ENCODE peak calls at places on chromosome 17, in four cellular contexts. One of them, this sample, is unnamed.

GRCh38 chr17:50675627-50676026 is 32.1 kb downstream of the ANKRD40 start:
- DNase-seq in ascending aorta: no peak
- DNase-seq in mucosa of descending colon: peak; percentile 76
- DNase-seq in stomach: peak; percentile 65
- DNase-seq in this sample: no peak

GRCh38 chr17:76935331-76935730 is 67.1 kb downstream of the MGAT5B start:
- DNase-seq in ascending aorta: no peak
- DNase-seq in mucosa of descending colon: no peak
- DNase-seq in stomach: no peak
- DNase-seq in this sample: no peak

GRCh38 chr17:7707446-7707845 is 2.4 kb downstream of the EFNB3 start:
- DNase-seq in ascending aorta: no peak
- DNase-seq in mucosa of descending colon: no peak
- DNase-seq in stomach: no peak
- DNase-seq in this sample: no peak

GRCh38 chr17:39979865-39980401 is 674 bp upstream of the PSMD3 start:
- DNase-seq in ascending aorta: no peak
- DNase-seq in mucosa of descending colon: no peak
- DNase-seq in stomach: no peak
- DNase-seq in this sample: no peak

GRCh38 chr17:77383613-77384608 is 243.1 kb downstream of the SEC14L1 start:
- DNase-seq in ascending aorta: no peak
- DNase-seq in mucosa of descending colon: no peak
- DNase-seq in stomach: peak; percentile 77
- DNase-seq in this sample: no peak

GRCh38 chr17:9115446-9116265 is 94.3 kb downstream of the NTN1 start:
- DNase-seq in ascending aorta: peak; percentile 89
- DNase-seq in mucosa of descending colon: peak; percentile 64
- DNase-seq in stomach: peak; percentile 27
- DNase-seq in this sample: no peak

GRCh38 chr17:8226536-8227237 is 16.3 kb upstream of the AURKB start:
- DNase-seq in ascending aorta: peak; percentile 87
- DNase-seq in mucosa of descending colon: peak; percentile 78
- DNase-seq in stomach: peak; percentile 32
- DNase-seq in this sample: no peak

GRCh38 chr17:73283250-73283649 is 21.6 kb upstream of the CPSF4L start:
- DNase-seq in ascending aorta: no peak
- DNase-seq in mucosa of descending colon: no peak
- DNase-seq in stomach: no peak
- DNase-seq in this sample: no peak

GRCh38 chr17:73090396-73091202 is 1.9 kb downstream of the SLC39A11 start:
- DNase-seq in ascending aorta: no peak
- DNase-seq in mucosa of descending colon: no peak
- DNase-seq in stomach: no peak
- DNase-seq in this sample: no peak

GRCh38 chr17:35069311-35069710 is 5.8 kb upstream of the RFFL start:
- DNase-seq in ascending aorta: no peak
- DNase-seq in mucosa of descending colon: no peak
- DNase-seq in stomach: no peak
- DNase-seq in this sample: no peak

GRCh38 chr17:49061524-49061943 is 64.3 kb downstream of the IGF2BP1 start:
- DNase-seq in ascending aorta: no peak
- DNase-seq in mucosa of descending colon: no peak
- DNase-seq in stomach: no peak
- DNase-seq in this sample: no peak

GRCh38 chr17:44074231-44074910 is 3.8 kb downstream of the G6PC3 start:
- DNase-seq in ascending aorta: no peak
- DNase-seq in mucosa of descending colon: no peak
- DNase-seq in stomach: no peak
- DNase-seq in this sample: no peak

GRCh38 chr17:7927596-7927995 is 2.1 kb downstream of the KCNAB3 start:
- DNase-seq in ascending aorta: no peak
- DNase-seq in mucosa of descending colon: no peak
- DNase-seq in stomach: no peak
- DNase-seq in this sample: no peak

GRCh38 chr17:54694287-54694887 is 206.3 kb upstream of the TOM1L1 start:
- DNase-seq in ascending aorta: no peak
- DNase-seq in mucosa of descending colon: no peak
- DNase-seq in stomach: no peak
- DNase-seq in this sample: no peak

GRCh38 chr17:14741516-14741915 is 440.6 kb downstream of the HS3ST3B1 start:
- DNase-seq in ascending aorta: no peak
- DNase-seq in mucosa of descending colon: no peak
- DNase-seq in stomach: no peak
- DNase-seq in this sample: no peak

GRCh38 chr17:41678907-41679739 is 9.6 kb upstream of the EIF1 start:
- DNase-seq in ascending aorta: no peak
- DNase-seq in mucosa of descending colon: no peak
- DNase-seq in stomach: no peak
- DNase-seq in this sample: no peak

GRCh38 chr17:68429881-68430280 is 27.4 kb downstream of the WIPI1 start:
- DNase-seq in ascending aorta: no peak
- DNase-seq in mucosa of descending colon: no peak
- DNase-seq in stomach: no peak
- DNase-seq in this sample: no peak

GRCh38 chr17:68431045-68431608 is 26.2 kb downstream of the WIPI1 start:
- DNase-seq in ascending aorta: no peak
- DNase-seq in mucosa of descending colon: no peak
- DNase-seq in stomach: no peak
- DNase-seq in this sample: no peak

GRCh38 chr17:68427575-68427974 is 29.7 kb downstream of the WIPI1 start:
- DNase-seq in ascending aorta: no peak
- DNase-seq in mucosa of descending colon: no peak
- DNase-seq in stomach: no peak
- DNase-seq in this sample: no peak

GRCh38 chr17:68425979-68426378 is 31.3 kb downstream of the WIPI1 start:
- DNase-seq in ascending aorta: no peak
- DNase-seq in mucosa of descending colon: no peak
- DNase-seq in stomach: no peak
- DNase-seq in this sample: no peak

GRCh38 chr17:68428498-68429172 is 28.7 kb downstream of the WIPI1 start:
- DNase-seq in ascending aorta: no peak
- DNase-seq in mucosa of descending colon: no peak
- DNase-seq in stomach: no peak
- DNase-seq in this sample: no peak
- H3K36me3 ChIP-seq in ascending aorta: peaks cover 95% of the 10 kb centered on the region
- H3K36me3 ChIP-seq in mucosa of descending colon: peaks cover 8% of the 10 kb centered on the region
- H3K36me3 ChIP-seq in stomach: peaks cover 99% of the 10 kb centered on the region
- H3K36me3 ChIP-seq in this sample: peaks cover 16% of the 10 kb centered on the region

GRCh38 chr17:79459846-79460245 is 151.0 kb downstream of the RBFOX3 start:
- DNase-seq in ascending aorta: no peak
- DNase-seq in mucosa of descending colon: no peak
- DNase-seq in stomach: no peak
- DNase-seq in this sample: no peak

GRCh38 chr17:79457889-79458288 is 153.0 kb downstream of the RBFOX3 start:
- DNase-seq in ascending aorta: no peak
- DNase-seq in mucosa of descending colon: no peak
- DNase-seq in stomach: no peak
- DNase-seq in this sample: no peak

GRCh38 chr17:79457376-79457775 is 153.5 kb downstream of the RBFOX3 start:
- DNase-seq in ascending aorta: no peak
- DNase-seq in mucosa of descending colon: no peak
- DNase-seq in stomach: no peak
- DNase-seq in this sample: no peak

GRCh38 chr17:79459003-79459655 is 151.7 kb downstream of the RBFOX3 start:
- DNase-seq in ascending aorta: no peak
- DNase-seq in mucosa of descending colon: no peak
- DNase-seq in stomach: no peak
- DNase-seq in this sample: no peak

DNA sequence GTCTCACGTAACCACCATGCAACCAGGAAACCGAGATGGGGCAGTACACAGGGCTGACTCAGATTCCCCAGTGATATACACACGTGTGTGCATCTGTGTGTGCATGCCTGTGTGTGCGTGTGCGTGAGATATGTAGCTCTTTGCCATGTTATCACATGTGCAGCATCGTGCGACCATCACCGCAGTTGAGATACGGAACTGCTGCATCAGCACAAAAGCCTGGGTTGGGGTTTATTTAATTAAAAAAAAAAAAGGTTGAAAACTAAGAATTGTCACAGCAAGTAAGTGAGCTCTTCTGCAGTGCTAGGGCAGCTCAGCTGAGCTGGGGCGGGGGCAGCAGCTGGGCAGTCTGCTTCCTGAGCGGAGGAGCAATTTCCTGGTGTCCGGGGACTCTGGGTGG is 152.5 kb downstream of the RBFOX3 start:
- DNase-seq in ascending aorta: no peak
- DNase-seq in mucosa of descending colon: no peak
- DNase-seq in stomach: no peak
- DNase-seq in this sample: no peak
- H3K36me3 ChIP-seq in ascending aorta: no peaks in the 10 kb centered on the region
- H3K36me3 ChIP-seq in mucosa of descending colon: no peaks in the 10 kb centered on the region
- H3K36me3 ChIP-seq in stomach: no peaks in the 10 kb centered on the region
- H3K36me3 ChIP-seq in this sample: no peaks in the 10 kb centered on the region

DNA sequence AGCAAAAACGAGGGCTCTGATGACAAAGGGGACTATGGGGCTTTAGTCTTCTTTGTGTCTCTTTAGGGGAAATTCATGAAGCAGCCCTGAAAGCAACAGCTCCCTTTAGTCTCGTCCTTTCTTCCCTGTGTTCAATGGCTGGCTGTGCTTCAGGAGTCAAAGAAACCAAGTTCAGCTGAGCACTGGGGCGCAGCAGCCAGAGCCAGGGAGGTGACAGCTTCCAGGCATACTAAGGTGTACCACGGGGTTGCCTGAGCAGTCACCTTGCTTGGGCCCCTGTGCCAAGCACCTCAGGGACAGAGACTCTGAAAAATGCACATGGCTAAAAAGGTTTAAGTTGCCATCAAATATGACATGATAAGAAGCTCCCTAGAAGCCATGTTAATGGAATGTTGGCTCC is 14.8 kb upstream of the SREBF1 start:
- DNase-seq in ascending aorta: no peak
- DNase-seq in mucosa of descending colon: no peak
- DNase-seq in stomach: no peak
- DNase-seq in this sample: no peak
- H3K36me3 ChIP-seq in ascending aorta: peaks cover 10% of the 10 kb centered on the region
- H3K36me3 ChIP-seq in mucosa of descending colon: no peaks in the 10 kb centered on the region
- H3K36me3 ChIP-seq in stomach: peaks cover 24% of the 10 kb centered on the region
- H3K36me3 ChIP-seq in this sample: peaks cover 74% of the 10 kb centered on the region

GRCh38 chr17:4869599-4869998 is 29.7 kb upstream of the C17orf107 start:
- DNase-seq in ascending aorta: no peak
- DNase-seq in mucosa of descending colon: no peak
- DNase-seq in stomach: no peak
- DNase-seq in this sample: no peak

GRCh38 chr17:4877089-4877488 is 22.2 kb upstream of the C17orf107 start:
- DNase-seq in ascending aorta: no peak
- DNase-seq in mucosa of descending colon: no peak
- DNase-seq in stomach: no peak
- DNase-seq in this sample: no peak

GRCh38 chr17:4870850-4871249 is 28.5 kb upstream of the C17orf107 start:
- DNase-seq in ascending aorta: no peak
- DNase-seq in mucosa of descending colon: no peak
- DNase-seq in stomach: no peak
- DNase-seq in this sample: no peak

GRCh38 chr17:4872786-4873185 is 26.6 kb upstream of the C17orf107 start:
- DNase-seq in ascending aorta: no peak
- DNase-seq in mucosa of descending colon: no peak
- DNase-seq in stomach: no peak
- DNase-seq in this sample: no peak
- H3K36me3 ChIP-seq in ascending aorta: no peaks in the 10 kb centered on the region
- H3K36me3 ChIP-seq in mucosa of descending colon: no peaks in the 10 kb centered on the region
- H3K36me3 ChIP-seq in stomach: peaks cover 24% of the 10 kb centered on the region
- H3K36me3 ChIP-seq in this sample: peaks cover 5% of the 10 kb centered on the region

GRCh38 chr17:45264430-45264829 is 2.5 kb upstream of the SPATA32 start:
- DNase-seq in ascending aorta: no peak
- DNase-seq in mucosa of descending colon: no peak
- DNase-seq in stomach: no peak
- DNase-seq in this sample: no peak
- H3K36me3 ChIP-seq in ascending aorta: peaks cover 37% of the 10 kb centered on the region
- H3K36me3 ChIP-seq in mucosa of descending colon: no peaks in the 10 kb centered on the region
- H3K36me3 ChIP-seq in stomach: peaks cover 63% of the 10 kb centered on the region
- H3K36me3 ChIP-seq in this sample: peaks cover 65% of the 10 kb centered on the region

DNA sequence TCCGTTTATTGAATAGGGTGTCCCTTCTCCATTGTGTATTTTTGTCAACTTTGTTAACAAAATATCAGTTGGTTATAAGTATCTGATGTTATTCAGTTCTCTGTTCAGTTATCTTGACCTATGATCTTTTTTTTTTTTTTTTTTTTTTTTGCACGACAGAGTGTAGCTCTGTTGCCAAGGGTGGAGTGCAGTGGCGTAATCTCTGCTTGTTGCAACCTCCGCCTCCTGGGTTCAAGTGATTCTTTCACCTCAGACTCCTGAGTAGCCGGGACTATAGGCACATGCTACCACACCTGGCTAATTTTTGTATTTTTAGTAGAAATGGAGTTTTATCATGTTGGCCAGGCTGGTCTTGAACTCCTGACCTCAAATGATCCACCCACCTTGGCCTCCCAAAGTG is 215.8 kb downstream of the BCAS3 start:
- DNase-seq in ascending aorta: no peak
- DNase-seq in mucosa of descending colon: no peak
- DNase-seq in stomach: no peak
- DNase-seq in this sample: no peak
- H3K36me3 ChIP-seq in ascending aorta: no peaks in the 10 kb centered on the region
- H3K36me3 ChIP-seq in mucosa of descending colon: no peaks in the 10 kb centered on the region
- H3K36me3 ChIP-seq in stomach: no peaks in the 10 kb centered on the region
- H3K36me3 ChIP-seq in this sample: peaks cover 6% of the 10 kb centered on the region

GRCh38 chr17:1431631-1432104 is 24.4 kb downstream of the CRK start:
- DNase-seq in ascending aorta: no peak
- DNase-seq in mucosa of descending colon: no peak
- DNase-seq in stomach: no peak
- DNase-seq in this sample: no peak
- H3K36me3 ChIP-seq in ascending aorta: peaks cover 28% of the 10 kb centered on the region
- H3K36me3 ChIP-seq in mucosa of descending colon: peaks cover under 1% of the 10 kb centered on the region
- H3K36me3 ChIP-seq in stomach: peaks cover 41% of the 10 kb centered on the region
- H3K36me3 ChIP-seq in this sample: peaks cover 95% of the 10 kb centered on the region